ENCODE peak calls at places on chromosomes 11 and 22, in seven cellular contexts. U, H, E, O, S, Y and N are unnamed samples.

GRCh38 chr22:20089977-20090729 is 10.1 kb downstream of the DGCR8 start:
- DNase-seq in U (no peak), H (peak; percentile 29), E (no peak), O (no peak), S (no peak), Y (no peak), N (no peak)

GRCh38 chr11:29063630-29064361 is 953.0 kb downstream of the KCNA4 start:
- DNase-seq in U (no peak), H (no peak), E (no peak), O (no peak), S (no peak), Y (no peak), N (no peak)

GRCh38 chr11:2378527-2379210 is 1.6 kb downstream of the CD81 start:
- DNase-seq in U (peak; percentile 37), H (peak; percentile 69), E (peak; percentile 69), O (peak; percentile 64), S (no peak), Y (no peak), N (no peak)

GRCh38 chr22:27378994-27379393 is 422.6 kb downstream of the MN1 start:
- DNase-seq in U (peak; percentile 53), H (no peak), E (no peak), O (no peak), S (no peak), Y (no peak), N (no peak)

GRCh38 chr11:36411202-36411640 is 98.9 kb downstream of the TRAF6 start:
- DNase-seq in U (no peak), H (peak; percentile 60), E (peak; percentile 34), O (no peak), S (no peak), Y (no peak), N (peak; percentile 51)

GRCh38 chr22:21026783-21027692 is 5.3 kb downstream of the SLC7A4 start:
- DNase-seq in U (no peak), H (no peak), E (no peak), O (no peak), S (no peak), Y (no peak), N (no peak)

GRCh38 chr11:80023416-80023815 is 582.6 kb upstream of the TENM4 start:
- DNase-seq in U (no peak), H (no peak), E (no peak), O (no peak), S (no peak), Y (no peak), N (no peak)

GRCh38 chr11:27081056-27081455 is 40.4 kb downstream of the BBOX1 start:
- DNase-seq in U (no peak), H (no peak), E (no peak), O (no peak), S (no peak), Y (no peak), N (no peak)

GRCh38 chr11:8610532-8611116 is 16.6 kb upstream of the STK33 start:
- DNase-seq in U (no peak), H (no peak), E (no peak), O (no peak), S (peak; percentile 24), Y (no peak), N (no peak)

GRCh38 chr11:82863209-82863608 is 37.0 kb downstream of the PRCP start:
- DNase-seq in U (no peak), H (no peak), E (no peak), O (no peak), S (no peak), Y (no peak), N (no peak)

GRCh38 chr11:20029193-20029592 is 131.1 kb downstream of the DBX1 start:
- DNase-seq in U (no peak), H (no peak), E (no peak), O (no peak), S (no peak), Y (no peak), N (no peak)

GRCh38 chr22:35359380-35360065 is 21.4 kb upstream of the HMOX1 start:
- DNase-seq in U (no peak), H (no peak), E (no peak), O (no peak), S (no peak), Y (no peak), N (no peak)

GRCh38 chr11:46920709-46921108 is 2.4 kb upstream of the LRP4 start:
- DNase-seq in U (no peak), H (no peak), E (no peak), O (peak; percentile 61), S (no peak), Y (no peak), N (peak; percentile 63)

GRCh38 chr11:86488553-86488952 is 113.9 kb downstream of the CCDC81 start:
- DNase-seq in U (no peak), H (no peak), E (no peak), O (no peak), S (no peak), Y (no peak), N (peak; percentile 42)

DNA sequence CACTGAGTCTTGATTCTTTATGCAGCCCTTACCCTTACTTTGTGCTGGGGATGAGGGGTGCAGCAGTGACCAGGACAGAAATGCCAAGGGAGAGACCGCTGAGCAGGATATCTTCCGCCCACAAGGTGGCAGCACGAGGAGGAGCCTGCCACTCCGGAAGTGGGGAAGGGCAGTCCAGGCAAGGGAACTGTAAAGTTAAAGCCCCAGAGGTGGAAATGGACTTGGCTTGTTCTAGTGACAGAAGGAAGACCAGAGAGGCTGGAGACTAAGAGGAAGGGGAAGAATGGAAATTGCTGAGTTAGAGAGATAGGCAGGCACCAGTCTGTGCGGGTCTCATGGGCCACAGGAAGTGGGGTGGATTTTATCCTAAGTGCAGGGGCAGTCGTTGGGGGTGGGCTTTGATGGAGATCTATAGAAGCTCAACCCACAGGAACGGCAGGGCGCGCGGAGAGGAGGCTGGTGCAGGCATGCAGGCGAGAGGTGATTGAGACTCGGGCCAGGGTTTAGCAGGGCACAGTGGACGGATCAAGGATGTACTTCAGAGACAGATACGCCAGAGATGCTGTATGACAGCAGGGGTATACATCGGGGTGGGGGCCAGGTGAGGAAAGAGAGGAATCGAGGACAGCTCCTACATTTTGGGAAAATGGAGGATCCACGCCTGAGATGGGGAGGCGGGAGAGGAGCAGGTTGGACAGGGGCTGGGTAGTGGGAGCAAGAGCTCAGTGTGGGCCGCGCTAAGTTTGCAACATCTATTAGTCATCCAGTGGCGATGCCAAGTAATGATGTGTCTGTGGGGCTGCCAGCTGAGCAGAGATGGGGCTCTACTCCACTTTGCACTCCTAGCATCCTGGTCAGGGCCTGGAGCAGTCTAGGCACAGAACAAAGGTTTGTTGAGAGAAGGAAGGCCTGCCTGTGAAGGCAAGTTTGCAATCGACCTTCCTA is 3.3 kb upstream of the GRK2 start:
- DNase-seq in U (peak; percentile 85), H (peak; percentile 88), E (peak; percentile 87), O (peak; percentile 81), S (peak; percentile 71), Y (no peak), N (peak; percentile 83)
- H3K4me1 ChIP-seq in U (peaks cover 7% of the 10 kb centered on the region), H (peaks cover 40% of the 10 kb centered on the region), E (peaks cover 48% of the 10 kb centered on the region), O (peaks cover 46% of the 10 kb centered on the region), S (peaks cover 33% of the 10 kb centered on the region), Y (peaks cover 7% of the 10 kb centered on the region), N (peaks cover 16% of the 10 kb centered on the region)

GRCh38 chr22:49856766-49857618 is 3.3 kb downstream of the ZBED4 start:
- DNase-seq in U (peak; percentile 24), H (no peak), E (no peak), O (no peak), S (no peak), Y (no peak), N (no peak)

GRCh38 chr22:49858827-49859226 is 5.2 kb downstream of the ZBED4 start:
- DNase-seq in U (no peak), H (no peak), E (no peak), O (no peak), S (no peak), Y (no peak), N (no peak)

GRCh38 chr22:49853981-49854791 is 542 bp downstream of the ZBED4 start:
- DNase-seq in U (peak; percentile 56), H (peak; percentile 65), E (peak; percentile 30), O (no peak), S (peak; percentile 30), Y (peak; percentile 39), N (peak; percentile 38)

GRCh38 chr22:49855491-49855911 is 1.9 kb downstream of the ZBED4 start:
- DNase-seq in U (peak; percentile 27), H (no peak), E (no peak), O (no peak), S (no peak), Y (no peak), N (no peak)

GRCh38 chr22:49856343-49856742 is 2.7 kb downstream of the ZBED4 start:
- DNase-seq in U (peak; percentile 41), H (no peak), E (no peak), O (no peak), S (no peak), Y (no peak), N (peak; percentile 22)
- H3K27ac ChIP-seq in U (peak overlapping the region; percentile 5), H (no peak overlapping the region), E (no peak overlapping the region), O (no peak overlapping the region), S (no peak overlapping the region), Y (no peak overlapping the region), N (no peak overlapping the region)

GRCh38 chr11:119267645-119268044 is 49.3 kb downstream of the MCAM start:
- DNase-seq in U (no peak), H (no peak), E (no peak), O (no peak), S (no peak), Y (no peak), N (no peak)

GRCh38 chr11:119266063-119266462 is 50.9 kb downstream of the MCAM start:
- DNase-seq in U (no peak), H (no peak), E (no peak), O (no peak), S (no peak), Y (no peak), N (no peak)

GRCh38 chr11:119266517-119267255 is 50.2 kb downstream of the MCAM start:
- DNase-seq in U (no peak), H (no peak), E (no peak), O (no peak), S (no peak), Y (no peak), N (no peak)

GRCh38 chr11:119262668-119263351 is 54.1 kb downstream of the MCAM start:
- DNase-seq in U (no peak), H (no peak), E (no peak), O (no peak), S (no peak), Y (no peak), N (no peak)

GRCh38 chr11:119263352-119263940 is 53.5 kb downstream of the MCAM start:
- DNase-seq in U (no peak), H (no peak), E (no peak), O (no peak), S (peak; percentile 38), Y (no peak), N (no peak)
- H3K4me1 ChIP-seq in U (no peaks in the 10 kb centered on the region), H (peaks cover 32% of the 10 kb centered on the region), E (peaks cover 55% of the 10 kb centered on the region), O (peaks cover 33% of the 10 kb centered on the region), S (peaks cover 91% of the 10 kb centered on the region), Y (no peaks in the 10 kb centered on the region), N (peaks cover 17% of the 10 kb centered on the region)

GRCh38 chr11:110050201-110050506 is 43.0 kb upstream of the ZC3H12C start:
- DNase-seq in U (no peak), H (no peak), E (no peak), O (no peak), S (no peak), Y (no peak), N (no peak)

GRCh38 chr11:110046759-110047386 is 46.3 kb upstream of the ZC3H12C start:
- DNase-seq in U (no peak), H (no peak), E (no peak), O (no peak), S (no peak), Y (no peak), N (no peak)

GRCh38 chr11:110053848-110054414 is 39.3 kb upstream of the ZC3H12C start:
- DNase-seq in U (no peak), H (no peak), E (no peak), O (no peak), S (no peak), Y (no peak), N (no peak)

GRCh38 chr11:110044226-110044968 is 48.8 kb upstream of the ZC3H12C start:
- DNase-seq in U (no peak), H (no peak), E (no peak), O (no peak), S (no peak), Y (no peak), N (no peak)

GRCh38 chr11:110049501-110050200 is 43.5 kb upstream of the ZC3H12C start:
- DNase-seq in U (no peak), H (no peak), E (no peak), O (no peak), S (no peak), Y (no peak), N (no peak)
- H3K27ac ChIP-seq in U (no peak overlapping the region), H (no peak overlapping the region), E (no peak overlapping the region), O (no peak overlapping the region), S (no peak overlapping the region), Y (no peak overlapping the region), N (no peak overlapping the region)